ENCODE peak calls at places on chromosome X, in ten cellular contexts. Z is T-helper 1 cell; V is heart left ventricle; T is stimulated activated CD4-positive, alpha-beta T cell treated with anti-CD3 and anti-CD28 coated beads, Interleukin-15, amount 100 ng/mL, for 24 hours; J is NCI-H2029 treated with DMSO at 0.1 percent for 48 hours; W is KG1; C is neural crest cell; S is T47D; X is HuH-7; D is activated CD4-positive, alpha-beta T cell treated with anti-CD3 and anti-CD28 coated beads, Interleukin-2, amount 10 ng/mL, durations not matched to agents 7 days and 5 days. N is an unnamed sample.

GRCh38 chrX:57156397-57157049 is 19.3 kb upstream of the SPIN2A start:
- DNase-seq in Z (no peak), W (no peak), C (no peak), V (no peak), T (peak), J (peak), S (peak), D (peak), X (no peak), N (peak)

GRCh38 chrX:40094041-40094899 is 3.5 kb downstream of the BCOR start:
- DNase-seq in T (peak), Z (no peak), X (no peak), J (no peak), D (peak), W (no peak), V (peak), S (no peak), C (no peak), N (no peak)

GRCh38 chrX:72016881-72017783 is 106.5 kb downstream of the NHSL2 start:
- DNase-seq in S (no peak), J (no peak), T (no peak), D (no peak), V (no peak), W (no peak), C (no peak), X (no peak), Z (no peak), N (no peak)

GRCh38 chrX:103329991-103330390 is at the start of gene TCEAL7:
- DNase-seq in Z (no peak), V (peak), T (no peak), C (no peak), S (no peak), J (no peak), X (no peak), D (no peak), W (no peak), N (no peak)

GRCh38 chrX:121336831-121337421 is 289.5 kb downstream of the GLUD2 start:
- DNase-seq in J (peak), T (no peak), X (no peak), Z (no peak), D (no peak), V (no peak), W (no peak), C (no peak), S (no peak), N (no peak)

GRCh38 chrX:14777484-14777883 is 95.4 kb downstream of the FANCB start:
- DNase-seq in Z (no peak), T (no peak), S (no peak), C (no peak), X (no peak), V (no peak), J (no peak), W (no peak), D (no peak), N (no peak)

GRCh38 chrX:147884958-147885357 is 26.8 kb upstream of the FMR1 start:
- DNase-seq in T (no peak), X (no peak), J (no peak), Z (no peak), C (no peak), V (no peak), W (no peak), S (no peak), D (no peak), N (no peak)

GRCh38 chrX:27336466-27337091 is 126.6 kb downstream of the PPP4R3C start:
- DNase-seq in S (peak), W (no peak), D (peak), T (peak), V (peak), Z (no peak), J (no peak), X (peak), C (peak), N (peak)

GRCh38 chrX:9352683-9353430 is 112.0 kb upstream of the TBL1X start:
- DNase-seq in C (no peak), Z (no peak), J (no peak), S (no peak), D (peak), T (peak), X (no peak), V (no peak), W (peak), N (no peak)

GRCh38 chrX:24443943-24444342 is 21.1 kb upstream of the PDK3 start:
- DNase-seq in W (no peak), X (no peak), C (no peak), V (no peak), D (no peak), S (no peak), T (no peak), Z (no peak), J (no peak), N (no peak)

GRCh38 chrX:137052641-137053235 is 18.9 kb upstream of the GPR101 start:
- DNase-seq in D (peak), T (peak), W (no peak), Z (peak), C (no peak), J (no peak), V (no peak), X (no peak), S (no peak), N (no peak)

GRCh38 chrX:54248309-54248708 is 65.3 kb upstream of the FAM120C start:
- DNase-seq in W (no peak), V (no peak), D (no peak), J (no peak), X (peak), S (peak), Z (no peak), T (no peak), C (no peak), N (peak)

GRCh38 chrX:126342859-126343258 is 176.8 kb upstream of the DCAF12L2 start:
- DNase-seq in C (no peak), Z (no peak), S (no peak), W (no peak), J (peak), X (no peak), T (no peak), V (no peak), D (no peak), N (no peak)

GRCh38 chrX:96372313-96373046 is 312.2 kb upstream of the DIAPH2 start:
- DNase-seq in S (peak), X (peak), V (peak), D (no peak), J (peak), W (peak), T (no peak), Z (no peak), C (peak), N (peak)

GRCh38 chrX:27728291-27728690 is 79.5 kb upstream of the MAGEB10 start:
- DNase-seq in T (no peak), V (no peak), D (no peak), Z (no peak), J (no peak), W (no peak), C (no peak), S (no peak), X (no peak), N (no peak)

GRCh38 chrX:78119521-78120227 is 15.6 kb downstream of the PGK1 start:
- DNase-seq in Z (no peak), W (no peak), T (no peak), D (no peak), S (no peak), V (no peak), J (no peak), C (no peak), X (no peak), N (no peak)

GRCh38 chrX:154541896-154542722 is 4.5 kb downstream of the G6PD start:
- DNase-seq in J (no peak), W (peak), V (peak), Z (no peak), S (no peak), C (no peak), T (peak), X (no peak), D (no peak), N (no peak)

GRCh38 chrX:129606918-129607317 is 47.8 kb downstream of the APLN start:
- DNase-seq in D (peak), T (peak), X (peak), V (peak), W (peak), J (peak), Z (peak), S (no peak), C (peak), N (peak)

GRCh38 chrX:74535211-74535621 is 79.2 kb downstream of the RLIM start:
- DNase-seq in D (no peak), J (no peak), V (peak), Z (no peak), C (no peak), T (no peak), W (peak), S (peak), X (no peak), N (peak)

GRCh38 chrX:136577562-136577961 is 45.5 kb downstream of the VGLL1 start:
- DNase-seq in W (peak), T (peak), V (peak), D (peak), C (peak), X (peak), J (peak), S (peak), Z (peak), N (peak)

GRCh38 chrX:103584606-103585005 is 709 bp upstream of the TCEAL4 start:
- DNase-seq in J (no peak), W (no peak), C (no peak), Z (no peak), S (no peak), X (no peak), D (no peak), T (no peak), V (no peak), N (no peak)

GRCh38 chrX:107935664-107936433 is 46.3 kb downstream of the TEX13B start:
- DNase-seq in S (no peak), C (no peak), J (no peak), T (no peak), X (no peak), W (no peak), Z (no peak), D (no peak), V (no peak), N (no peak)

GRCh38 chrX:80808160-80808735 is 1.4 kb downstream of the BRWD3 start:
- DNase-seq in C (peak), J (peak), D (peak), W (peak), Z (peak), S (no peak), X (no peak), T (peak), V (peak), N (peak)

GRCh38 chrX:129188223-129188622 is 335.1 kb downstream of the SMARCA1 start:
- DNase-seq in D (no peak), T (no peak), J (no peak), S (no peak), Z (no peak), W (no peak), C (no peak), X (no peak), V (no peak), N (no peak)